ENCODE peak calls at places on chromosome 19, in seven cellular contexts. W is sciatic nerve, L is MCF 10A, P is Peyer's patch, C is C1 segment of cervical spinal cord, E is A549, H is GM10248. Y is an unnamed sample.

GRCh38 chr19:42113641-42114348 is 18.5 kb downstream of the POU2F2 start:
- DNase-seq in H (peak), C (no peak), P (no peak), L (peak), W (no peak), E (peak), Y (peak)

GRCh38 chr19:48255376-48256303 is at the start of gene CARD8:
- DNase-seq in L (peak), W (peak), E (peak), P (peak), C (peak), H (peak), Y (peak)

GRCh38 chr19:3550947-3551807 is 6.2 kb downstream of the MFSD12 start:
- DNase-seq in E (no peak), H (no peak), C (no peak), P (no peak), W (no peak), L (no peak), Y (no peak)

GRCh38 chr19:35310811-35311465 is 18.0 kb upstream of the CD22 start:
- DNase-seq in E (no peak), H (no peak), W (no peak), C (no peak), L (no peak), P (no peak), Y (no peak)

GRCh38 chr19:39603825-39604224 is 1.5 kb downstream of the LGALS13 start:
- DNase-seq in H (no peak), P (no peak), C (no peak), E (no peak), L (no peak), W (no peak), Y (no peak)

GRCh38 chr19:687569-688166 is 7.6 kb downstream of the PRSS57 start:
- DNase-seq in H (no peak), C (no peak), L (no peak), W (no peak), E (no peak), P (no peak), Y (no peak)

GRCh38 chr19:46967578-46968018 is 52.0 kb upstream of the NPAS1 start:
- DNase-seq in C (no peak), P (peak), H (no peak), E (no peak), L (no peak), W (no peak), Y (no peak)

GRCh38 chr19:53333071-53333465 is 481 bp upstream of the ZNF845 start:
- DNase-seq in H (no peak), P (peak), W (peak), C (peak), L (no peak), E (peak), Y (no peak)

GRCh38 chr19:7294571-7295212 is 478 bp upstream of the INSR start:
- DNase-seq in W (peak), E (peak), P (peak), H (peak), C (peak), L (peak), Y (no peak)

GRCh38 chr19:44847144-44848035 is 1.3 kb downstream of the NECTIN2 start:
- DNase-seq in W (peak), E (peak), L (peak), P (peak), C (no peak), H (peak), Y (no peak)

GRCh38 chr19:17784201-17785008 is 10.5 kb upstream of the B3GNT3 start:
- DNase-seq in C (peak), P (peak), E (peak), W (peak), L (peak), H (peak), Y (peak)

GRCh38 chr19:18895828-18896341 is at the start of gene CERS1:
- DNase-seq in P (no peak), H (no peak), C (peak), W (no peak), E (peak), L (no peak), Y (no peak)

GRCh38 chr19:33421368-33421767 is 47.9 kb downstream of the CEBPG start:
- DNase-seq in P (no peak), L (no peak), H (no peak), W (no peak), C (no peak), E (no peak), Y (no peak)

GRCh38 chr19:15469513-15470297 is 5.4 kb upstream of the RASAL3 start:
- DNase-seq in W (peak), L (no peak), C (no peak), H (no peak), E (no peak), P (no peak), Y (no peak)

GRCh38 chr19:39997595-39998216 is 846 bp downstream of the ZNF546 start:
- DNase-seq in C (no peak), W (no peak), P (no peak), L (no peak), H (no peak), E (no peak), Y (no peak)

Y was measured in COLO829.